ENCODE peak calls at places on chromosomes 13 and 19, in nine cellular contexts. N is NCI-H1105; B is stimulated activated CD4-positive, alpha-beta T cell treated with anti-CD3 and anti-CD28 coated beads, Interleukin-15, amount 100 ng/mL, for 1 hour; A is stimulated activated naive CD4-positive, alpha-beta T cell; D is hippocampal formation; M is ovary; F is EL; Q is NCI-H748 treated with DMSO at 0.1 percent for 48 hours; K is activated T-cell treated with anti-CD3 and anti-CD28 coated beads for 4 hours. W is an unnamed sample.

GRCh38 chr13:28718186-28718537 is 608 bp downstream of the SLC46A3 start:
- DNase-seq in N (no peak), B (no peak), A (no peak), D (no peak), M (no peak), F (peak), Q (no peak), K (no peak), W (peak)

GRCh38 chr13:94706854-94707399 is 5.4 kb downstream of the SOX21 start:
- DNase-seq in N (no peak), B (no peak), A (no peak), D (peak), M (no peak), F (no peak), Q (no peak), K (no peak), W (no peak)

GRCh38 chr19:54552913-54553310 is 20.7 kb upstream of the LILRA2 start:
- DNase-seq in N (no peak), B (no peak), A (no peak), D (no peak), M (no peak), F (no peak), Q (no peak), K (no peak), W (no peak)

GRCh38 chr19:48543121-48543710 is 8.8 kb upstream of the SULT2B1 start:
- DNase-seq in N (no peak), B (no peak), A (no peak), D (no peak), M (no peak), F (peak), Q (no peak), K (no peak), W (peak)

GRCh38 chr19:31127132-31127967 is 221.9 kb downstream of the TSHZ3 start:
- DNase-seq in N (no peak), B (no peak), A (no peak), D (no peak), M (peak), F (peak), Q (no peak), K (no peak), W (no peak)

GRCh38 chr19:21569497-21569870 is 64.1 kb downstream of the ZNF429 start:
- DNase-seq in N (peak), B (peak), A (no peak), D (no peak), M (peak), F (no peak), Q (no peak), K (peak), W (no peak)

GRCh38 chr19:10368101-10368803 is 12.1 kb downstream of the TYK2 start:
- DNase-seq in N (no peak), B (no peak), A (no peak), D (no peak), M (no peak), F (peak), Q (no peak), K (no peak), W (no peak)

GRCh38 chr19:1833540-1833939 is 14.7 kb downstream of the REXO1 start:
- DNase-seq in N (no peak), B (no peak), A (no peak), D (peak), M (peak), F (no peak), Q (no peak), K (no peak), W (no peak)

GRCh38 chr13:113405481-113406300 is 41.8 kb upstream of the GRTP1 start:
- DNase-seq in N (peak), B (no peak), A (no peak), D (no peak), M (no peak), F (no peak), Q (no peak), K (no peak), W (no peak)

GRCh38 chr19:1026189-1027019 is at the start of gene CNN2:
- DNase-seq in N (no peak), B (peak), A (peak), D (no peak), M (peak), F (peak), Q (no peak), K (peak), W (peak)